ENCODE peak calls at places on chromosomes 13 and 19, in nine cellular contexts. Q, H, V, Z, P, Y, L, E and M are unnamed samples.

GRCh38 chr19:28960586-28960985 is 252.4 kb downstream of the UQCRFS1 start:
- DNase-seq in Q (no peak), H (no peak), V (no peak), Z (no peak), P (no peak), Y (no peak), L (no peak), E (no peak), M (no peak)

GRCh38 chr19:58380037-58380735 is 644 bp downstream of the ZNF837 start:
- DNase-seq in Q (no peak), H (no peak), V (no peak), Z (no peak), P (peak), Y (no peak), L (no peak), E (no peak), M (no peak)

GRCh38 chr13:31499274-31499673 is 240.1 kb upstream of the RXFP2 start:
- DNase-seq in Q (no peak), H (no peak), V (no peak), Z (no peak), P (no peak), Y (no peak), L (no peak), E (no peak), M (no peak)

GRCh38 chr19:35555301-35556005 is 8.0 kb downstream of the ATP4A start:
- DNase-seq in Q (peak), H (no peak), V (no peak), Z (no peak), P (peak), Y (no peak), L (no peak), E (peak), M (no peak)

GRCh38 chr19:27971071-27971470 is 1241.9 kb downstream of the UQCRFS1 start:
- DNase-seq in Q (peak), H (no peak), V (no peak), Z (no peak), P (peak), Y (no peak), L (no peak), E (no peak), M (no peak)

GRCh38 chr13:76769238-76769859 is 116.9 kb downstream of the KCTD12 start:
- DNase-seq in Q (peak), H (no peak), V (no peak), Z (no peak), P (peak), Y (no peak), L (no peak), E (no peak), M (no peak)

GRCh38 chr19:663682-664117 is 686 bp upstream of the RNF126 start:
- DNase-seq in Q (no peak), H (no peak), V (no peak), Z (no peak), P (no peak), Y (no peak), L (no peak), E (no peak), M (no peak)

GRCh38 chr13:37686501-37686900 is 87.9 kb upstream of the POSTN start:
- DNase-seq in Q (no peak), H (no peak), V (no peak), Z (no peak), P (no peak), Y (no peak), L (no peak), E (no peak), M (no peak)

GRCh38 chr19:6772028-6772865 is at the start of gene VAV1:
- DNase-seq in Q (no peak), H (peak), V (no peak), Z (peak), P (no peak), Y (peak), L (peak), E (no peak), M (no peak)

GRCh38 chr13:59300347-59301165 is 863.2 kb downstream of the DIAPH3 start:
- DNase-seq in Q (no peak), H (no peak), V (no peak), Z (no peak), P (no peak), Y (no peak), L (no peak), E (no peak), M (no peak)

GRCh38 chr19:34580408-34580807 is 96.6 kb downstream of the SCGB2B2 start:
- DNase-seq in Q (no peak), H (no peak), V (no peak), Z (no peak), P (no peak), Y (no peak), L (no peak), E (no peak), M (no peak)